ENCODE peak calls at places on chromosomes 7 and 10, in four cellular contexts. J is stimulated activated CD4-positive, alpha-beta T cell treated with anti-CD3 and anti-CD28 coated beads, Interleukin-2, amount 100 ng/mL, for 48 hours; C is glutamatergic neuron; N is KBM-7. Y is an unnamed sample.

GRCh38 chr7:116305485-116306408 is 95.4 kb downstream of the TES start:
- DNase-seq in J (no peak), C (no peak), N (no peak), Y (no peak)

GRCh38 chr10:95291634-95292039 is 834 bp upstream of the PDLIM1 start:
- DNase-seq in J (no peak), C (no peak), N (no peak), Y (no peak)

GRCh38 chr7:29565186-29565540 is 1.5 kb downstream of the PRR15 start:
- DNase-seq in J (no peak), C (no peak), N (no peak), Y (no peak)

GRCh38 chr10:111836586-111836985 is 347.0 kb downstream of the GPAM start:
- DNase-seq in J (no peak), C (no peak), N (no peak), Y (no peak)

GRCh38 chr7:66352071-66352470 is 146.9 kb downstream of the TPST1 start:
- DNase-seq in J (no peak), C (no peak), N (no peak), Y (no peak)

GRCh38 chr7:142881586-142882337 is 3.8 kb downstream of the TRPV6 start:
- DNase-seq in J (no peak), C (no peak), N (no peak), Y (no peak)

GRCh38 chr10:74365109-74365508 is 214.1 kb downstream of the ADK start:
- DNase-seq in J (no peak), C (no peak), N (no peak), Y (no peak)

GRCh38 chr7:94374721-94375120 is 20.0 kb upstream of the COL1A2 start:
- DNase-seq in J (no peak), C (no peak), N (no peak), Y (no peak)

GRCh38 chr7:159218216-159219006 is 73.7 kb upstream of the VIPR2 start:
- DNase-seq in J (no peak), C (no peak), N (no peak), Y (no peak)

GRCh38 chr10:4296165-4296564 is 511.2 kb upstream of the KLF6 start:
- DNase-seq in J (no peak), C (no peak), N (no peak), Y (no peak)

GRCh38 chr7:82578430-82578829 is 134.9 kb upstream of the CACNA2D1 start:
- DNase-seq in J (no peak), C (no peak), N (no peak), Y (no peak)

GRCh38 chr7:99008921-99009530 is 130.7 kb downstream of the TRRAP start:
- DNase-seq in J (no peak), C (no peak), N (no peak), Y (no peak)

GRCh38 chr7:138889566-138889965 is 91.6 kb upstream of the ATP6V0A4 start:
- DNase-seq in J (no peak), C (no peak), N (no peak), Y (peak)

GRCh38 chr7:27172823-27173411 is 1.2 kb downstream of the HOXA10 start:
- DNase-seq in J (no peak), C (peak), N (peak), Y (no peak)

GRCh38 chr10:16776896-16777295 is 40.3 kb downstream of the RSU1 start:
- DNase-seq in J (no peak), C (no peak), N (no peak), Y (no peak)

Y was measured in NCI-H1436 treated with DMSO at 0.1 percent for 48 hours.